ENCODE peak calls at places on chromosome 6, in four cellular contexts. Q, X, L and F are unnamed samples.

GRCh38 chr6:158481612-158482473 is 78.0 kb upstream of the TMEM181 start:
- DNase-seq in Q (no peak), X (peak), L (no peak), F (no peak)

GRCh38 chr6:17768388-17768787 is 61.7 kb upstream of the NUP153 start:
- DNase-seq in Q (no peak), L (no peak), X (no peak), F (no peak)

GRCh38 chr6:27374824-27375612 is 13.5 kb upstream of the ZNF391 start:
- DNase-seq in Q (peak), L (peak), X (peak), F (peak)

GRCh38 chr6:154981071-154981373 is 14.1 kb upstream of the TIAM2 start:
- DNase-seq in Q (no peak), L (no peak), X (no peak), F (no peak)

GRCh38 chr6:157983439-157984119 is 1.9 kb downstream of the SYNJ2 start:
- DNase-seq in L (no peak), Q (no peak), X (no peak), F (no peak)

GRCh38 chr6:10478187-10479040 is 42.7 kb upstream of the GCNT2 start:
- DNase-seq in L (no peak), Q (no peak), X (peak), F (no peak)

GRCh38 chr6:149346075-149346474 is 28.6 kb downstream of the TAB2 start:
- DNase-seq in L (no peak), X (no peak), Q (no peak), F (no peak)

GRCh38 chr6:158322724-158323560 is 10.7 kb downstream of the TULP4 start:
- DNase-seq in L (no peak), Q (no peak), X (peak), F (no peak)

GRCh38 chr6:106959985-106960384 is 14.5 kb downstream of the CD24 start:
- DNase-seq in Q (no peak), L (no peak), X (no peak), F (no peak)

GRCh38 chr6:170221052-170221752 is 69.7 kb downstream of the DLL1 start:
- DNase-seq in Q (no peak), X (no peak), L (no peak), F (no peak)

GRCh38 chr6:80280258-80281010 is 174.0 kb downstream of the BCKDHB start:
- DNase-seq in Q (no peak), L (no peak), X (peak), F (no peak)

GRCh38 chr6:169866668-169867521 is 115.5 kb downstream of the ERMARD start:
- DNase-seq in Q (no peak), L (no peak), X (no peak), F (no peak)

GRCh38 chr6:111789593-111789992 is 83.7 kb downstream of the FYN start:
- DNase-seq in L (no peak), Q (no peak), X (no peak), F (no peak)

GRCh38 chr6:152458648-152459047 is 178.5 kb downstream of the SYNE1 start:
- DNase-seq in X (no peak), L (no peak), Q (no peak), F (no peak)

GRCh38 chr6:139905404-139906052 is 531.1 kb upstream of the CITED2 start:
- DNase-seq in X (no peak), Q (no peak), L (no peak), F (no peak)

GRCh38 chr6:130322673-130323268 is 43.0 kb upstream of the TMEM200A start:
- DNase-seq in X (peak), Q (no peak), L (peak), F (no peak)

GRCh38 chr6:40804905-40805304 is 217.7 kb upstream of the LRFN2 start:
- DNase-seq in X (no peak), Q (no peak), L (no peak), F (no peak)

GRCh38 chr6:80263603-80264002 is 157.1 kb downstream of the BCKDHB start:
- DNase-seq in X (no peak), L (no peak), Q (no peak), F (no peak)

GRCh38 chr6:33609444-33610034 is 11.6 kb upstream of the ITPR3 start:
- DNase-seq in L (no peak), Q (no peak), X (no peak), F (no peak)

GRCh38 chr6:111862727-111863126 is 10.5 kb downstream of the FYN start:
- DNase-seq in X (no peak), Q (no peak), L (no peak), F (no peak)

GRCh38 chr6:25007269-25007699 is 71.5 kb upstream of the RIPOR2 start:
- DNase-seq in L (no peak), Q (no peak), X (no peak), F (no peak)

GRCh38 chr6:93423542-93423941 is 4.2 kb upstream of the EPHA7 start:
- DNase-seq in Q (no peak), X (no peak), L (no peak), F (peak)

GRCh38 chr6:91566467-91566866 is 979.6 kb upstream of the MAP3K7 start:
- DNase-seq in L (no peak), Q (no peak), X (no peak), F (no peak)

GRCh38 chr6:13278991-13279390 is 49.3 kb downstream of the TBC1D7 start:
- DNase-seq in Q (no peak), X (no peak), L (no peak), F (no peak)

GRCh38 chr6:13277231-13277630 is 51.1 kb downstream of the TBC1D7 start:
- DNase-seq in Q (no peak), X (no peak), L (no peak), F (no peak)

GRCh38 chr6:13280253-13280652 is 48.1 kb downstream of the TBC1D7 start:
- DNase-seq in X (no peak), Q (no peak), L (no peak), F (no peak)

GRCh38 chr6:13275435-13275989 is 52.8 kb downstream of the TBC1D7 start:
- DNase-seq in X (no peak), Q (no peak), L (no peak), F (no peak)

GRCh38 chr6:13278184-13278583 is 50.2 kb downstream of the TBC1D7 start:
- DNase-seq in Q (no peak), X (no peak), L (no peak), F (no peak)
- TF ChIP-seq CTCF in Q (no peak), X (no peak), L (no peak), F (peak)

GRCh38 chr6:45226081-45226480 is 102.0 kb upstream of the RUNX2 start:
- DNase-seq in L (no peak), Q (no peak), X (no peak), F (no peak)
- TF ChIP-seq CTCF in L (no peak), Q (no peak), X (no peak), F (no peak)

GRCh38 chr6:165848099-165848461 is 185.0 kb upstream of the PDE10A start:
- DNase-seq in L (no peak), Q (no peak), X (no peak), F (no peak)
- TF ChIP-seq CTCF in L (no peak), Q (no peak), X (no peak), F (peak)

GRCh38 chr6:12818324-12818723 is 101.8 kb downstream of the PHACTR1 start:
- DNase-seq in X (no peak), L (no peak), Q (no peak), F (no peak)
- TF ChIP-seq CTCF in X (no peak), L (no peak), Q (no peak), F (no peak)